ENCODE peak calls at places on chromosomes 12 and 14, in seven cellular contexts. H, Z, L, U, A, S and V are unnamed samples.

GRCh38 chr12:115046805-115047204 is 362.8 kb upstream of the TBX3 start:
- DNase-seq in H (no peak), Z (no peak), L (no peak), U (no peak), A (no peak), S (no peak), V (no peak)

GRCh38 chr14:52397844-52398243 is 83.7 kb downstream of the PTGER2 start:
- DNase-seq in H (no peak), Z (no peak), L (no peak), U (no peak), A (no peak), S (no peak), V (no peak)

GRCh38 chr12:39272934-39273770 is 169.8 kb downstream of the KIF21A start:
- DNase-seq in H (no peak), Z (peak), L (peak), U (peak), A (no peak), S (no peak), V (no peak)

GRCh38 chr12:69553626-69554248 is 31.5 kb upstream of the CCT2 start:
- DNase-seq in H (no peak), Z (peak), L (no peak), U (peak), A (no peak), S (no peak), V (no peak)

GRCh38 chr14:70023871-70024270 is 144.7 kb downstream of the SMOC1 start:
- DNase-seq in H (no peak), Z (peak), L (no peak), U (no peak), A (no peak), S (no peak), V (no peak)

GRCh38 chr12:48857278-48857994 is 5.5 kb upstream of the DDX23 start:
- DNase-seq in H (no peak), Z (no peak), L (no peak), U (no peak), A (no peak), S (no peak), V (no peak)

GRCh38 chr12:12456637-12457036 is 99.8 kb downstream of the BORCS5 start:
- DNase-seq in H (no peak), Z (peak), L (no peak), U (no peak), A (no peak), S (peak), V (no peak)

GRCh38 chr14:79597561-79597960 is 613.7 kb downstream of the DIO2 start:
- DNase-seq in H (no peak), Z (no peak), L (no peak), U (no peak), A (no peak), S (no peak), V (no peak)

GRCh38 chr12:113044516-113044915 is 12.0 kb upstream of the DTX1 start:
- DNase-seq in H (no peak), Z (no peak), L (no peak), U (no peak), A (no peak), S (no peak), V (no peak)